ENCODE peak calls at places on chromosome 13, in four cellular contexts. L is effector CD4-positive, alpha-beta T cell; H is thyroid gland; P is GM12865. C is an unnamed sample.

GRCh38 chr13:73957889-73958288 is 176.3 kb downstream of the KLF12 start:
- DNase-seq in L (no peak), H (no peak), P (no peak), C (no peak)

GRCh38 chr13:48908381-48909087 is 67.2 kb upstream of the FNDC3A start:
- DNase-seq in L (no peak), H (no peak), P (no peak), C (no peak)

GRCh38 chr13:49649963-49650312 is 21.6 kb downstream of the ARL11 start:
- DNase-seq in L (no peak), H (no peak), P (no peak), C (no peak)

GRCh38 chr13:100394005-100394695 is 194.4 kb downstream of the GGACT start:
- DNase-seq in L (no peak), H (no peak), P (peak), C (no peak)

GRCh38 chr13:95067303-95067702 is 233.9 kb downstream of the ABCC4 start:
- DNase-seq in L (no peak), H (no peak), P (no peak), C (no peak)

GRCh38 chr13:112056284-112056727 is 10.6 kb upstream of the SOX1 start:
- DNase-seq in L (no peak), H (no peak), P (no peak), C (no peak)

GRCh38 chr13:100382787-100383186 is 205.8 kb downstream of the GGACT start:
- DNase-seq in L (no peak), H (no peak), P (no peak), C (no peak)

GRCh38 chr13:106373304-106373988 is 162.0 kb downstream of the EFNB2 start:
- DNase-seq in L (no peak), H (no peak), P (peak), C (no peak)

GRCh38 chr13:64362564-64362963 is 2867.6 kb downstream of the PCDH9 start:
- DNase-seq in L (no peak), H (no peak), P (no peak), C (no peak)

GRCh38 chr13:31862828-31863227 is 123.5 kb downstream of the RXFP2 start:
- DNase-seq in L (no peak), H (no peak), P (peak), C (no peak)

GRCh38 chr13:27923794-27924528 is 4.2 kb downstream of the PDX1 start:
- DNase-seq in L (no peak), H (no peak), P (no peak), C (no peak)

GRCh38 chr13:37640499-37640898 is 41.9 kb upstream of the POSTN start:
- DNase-seq in L (no peak), H (no peak), P (peak), C (peak)

GRCh38 chr13:102291587-102292218 is 110.1 kb downstream of the FGF14 start:
- DNase-seq in L (no peak), H (no peak), P (no peak), C (no peak)

GRCh38 chr13:35712907-35713685 is 236.6 kb upstream of the MAB21L1 start:
- DNase-seq in L (no peak), H (no peak), P (no peak), C (peak)

GRCh38 chr13:65093352-65093751 is 2136.8 kb downstream of the PCDH9 start:
- DNase-seq in L (no peak), H (no peak), P (no peak), C (no peak)

GRCh38 chr13:77752512-77753069 is 55.1 kb downstream of the SLAIN1 start:
- DNase-seq in L (no peak), H (no peak), P (no peak), C (no peak)

GRCh38 chr13:101343128-101343787 is 73.0 kb downstream of the NALCN start:
- DNase-seq in L (no peak), H (no peak), P (no peak), C (no peak)

GRCh38 chr13:44300895-44301638 is 72.6 kb upstream of the SERP2 start:
- DNase-seq in L (no peak), H (peak), P (peak), C (no peak)

GRCh38 chr13:30510091-30510490 is 44.4 kb upstream of the HMGB1 start:
- DNase-seq in L (no peak), H (no peak), P (no peak), C (peak)

GRCh38 chr13:76856141-76856571 is 30.0 kb downstream of the KCTD12 start:
- DNase-seq in L (no peak), H (no peak), P (peak), C (no peak)

GRCh38 chr13:33536639-33537425 is 251.3 kb upstream of the STARD13 start:
- DNase-seq in L (no peak), H (no peak), P (no peak), C (no peak)

GRCh38 chr13:113077566-113077952 is 28.0 kb upstream of the F7 start:
- DNase-seq in L (no peak), H (no peak), P (no peak), C (no peak)

C was measured in HAP-1.